ENCODE peak calls at places on chromosome 22, in six cellular contexts. One of them, this sample, is unnamed.

GRCh38 chr22:50531546-50532352 is 1.9 kb upstream of the TYMP start:
- DNase-seq in RWPE1: no peak
- DNase-seq in sciatic nerve: peak; percentile 88
- DNase-seq in naive B cell: peak; percentile 83
- DNase-seq in left ventricle myocardium inferior: peak; percentile 88
- DNase-seq in CD8-positive, alpha-beta T cell: peak; percentile 50
- DNase-seq in this sample: peak; percentile 72

GRCh38 chr22:23071163-23072034 is 1.1 kb downstream of the GNAZ start:
- DNase-seq in sciatic nerve: peak; percentile 59
- DNase-seq in left ventricle myocardium inferior: peak; percentile 13
- DNase-seq in CD8-positive, alpha-beta T cell: no peak
- DNase-seq in naive B cell: no peak
- DNase-seq in RWPE1: no peak
- DNase-seq in this sample: no peak

GRCh38 chr22:47047321-47048122 is 285.1 kb downstream of the TBC1D22A start:
- DNase-seq in RWPE1: no peak
- DNase-seq in CD8-positive, alpha-beta T cell: no peak
- DNase-seq in left ventricle myocardium inferior: no peak
- DNase-seq in sciatic nerve: no peak
- DNase-seq in naive B cell: no peak
- DNase-seq in this sample: no peak

GRCh38 chr22:31911565-31912401 is 32.6 kb upstream of the YWHAH start:
- DNase-seq in RWPE1: no peak
- DNase-seq in naive B cell: no peak
- DNase-seq in CD8-positive, alpha-beta T cell: no peak
- DNase-seq in left ventricle myocardium inferior: no peak
- DNase-seq in sciatic nerve: no peak
- DNase-seq in this sample: no peak

GRCh38 chr22:16609548-16610261 is 17.1 kb upstream of the CCT8L2 start:
- DNase-seq in left ventricle myocardium inferior: no peak
- DNase-seq in naive B cell: no peak
- DNase-seq in CD8-positive, alpha-beta T cell: no peak
- DNase-seq in sciatic nerve: no peak
- DNase-seq in RWPE1: no peak
- DNase-seq in this sample: no peak

GRCh38 chr22:19176175-19176630 is 2.3 kb downstream of the SLC25A1 start:
- DNase-seq in left ventricle myocardium inferior: no peak
- DNase-seq in RWPE1: no peak
- DNase-seq in CD8-positive, alpha-beta T cell: no peak
- DNase-seq in naive B cell: no peak
- DNase-seq in sciatic nerve: no peak
- DNase-seq in this sample: no peak

GRCh38 chr22:49667236-49667635 is 160.4 kb downstream of the BRD1 start:
- DNase-seq in CD8-positive, alpha-beta T cell: no peak
- DNase-seq in sciatic nerve: peak; percentile 61
- DNase-seq in RWPE1: no peak
- DNase-seq in left ventricle myocardium inferior: peak; percentile 52
- DNase-seq in naive B cell: peak; percentile 22
- DNase-seq in this sample: peak; percentile 37

GRCh38 chr22:22507743-22508273 is 734 bp downstream of the ZNF280B start:
- DNase-seq in CD8-positive, alpha-beta T cell: no peak
- DNase-seq in naive B cell: no peak
- DNase-seq in left ventricle myocardium inferior: no peak
- DNase-seq in sciatic nerve: no peak
- DNase-seq in RWPE1: no peak
- DNase-seq in this sample: peak; percentile 27

GRCh38 chr22:49328630-49329405 is 498.9 kb downstream of the BRD1 start:
- DNase-seq in left ventricle myocardium inferior: no peak
- DNase-seq in CD8-positive, alpha-beta T cell: no peak
- DNase-seq in RWPE1: no peak
- DNase-seq in sciatic nerve: peak; percentile 17
- DNase-seq in naive B cell: no peak
- DNase-seq in this sample: no peak

GRCh38 chr22:24216541-24217209 is 28.2 kb downstream of the GGT5 start:
- DNase-seq in CD8-positive, alpha-beta T cell: no peak
- DNase-seq in RWPE1: no peak
- DNase-seq in left ventricle myocardium inferior: no peak
- DNase-seq in sciatic nerve: no peak
- DNase-seq in naive B cell: no peak
- DNase-seq in this sample: peak; percentile 14

GRCh38 chr22:18062421-18062820 is 15.4 kb upstream of the PEX26 start:
- DNase-seq in left ventricle myocardium inferior: no peak
- DNase-seq in CD8-positive, alpha-beta T cell: no peak
- DNase-seq in naive B cell: no peak
- DNase-seq in RWPE1: no peak
- DNase-seq in sciatic nerve: no peak
- DNase-seq in this sample: no peak

GRCh38 chr22:35630387-35630793 is 13.3 kb upstream of the MB start:
- DNase-seq in CD8-positive, alpha-beta T cell: no peak
- DNase-seq in RWPE1: peak; percentile 37
- DNase-seq in sciatic nerve: no peak
- DNase-seq in naive B cell: no peak
- DNase-seq in left ventricle myocardium inferior: no peak
- DNase-seq in this sample: peak; percentile 23

GRCh38 chr22:39230261-39231196 is 14.3 kb downstream of the PDGFB start:
- DNase-seq in naive B cell: no peak
- DNase-seq in sciatic nerve: no peak
- DNase-seq in left ventricle myocardium inferior: no peak
- DNase-seq in CD8-positive, alpha-beta T cell: no peak
- DNase-seq in RWPE1: no peak
- DNase-seq in this sample: no peak

GRCh38 chr22:25704701-25705100 is 37.3 kb upstream of the MYO18B start:
- DNase-seq in left ventricle myocardium inferior: no peak
- DNase-seq in sciatic nerve: no peak
- DNase-seq in naive B cell: no peak
- DNase-seq in RWPE1: no peak
- DNase-seq in CD8-positive, alpha-beta T cell: no peak
- DNase-seq in this sample: no peak

GRCh38 chr22:42549329-42550060 is 4.3 kb upstream of the SERHL2 start:
- DNase-seq in CD8-positive, alpha-beta T cell: no peak
- DNase-seq in left ventricle myocardium inferior: no peak
- DNase-seq in sciatic nerve: no peak
- DNase-seq in RWPE1: no peak
- DNase-seq in naive B cell: peak; percentile 23
- DNase-seq in this sample: peak; percentile 61